ENCODE peak calls at places on chromosomes 16 and 17, in nine cellular contexts. U is right lobe of liver; J is left ventricle myocardium inferior; Z is MM.1S; S is CD4-positive, alpha-beta memory T cell; Q is transverse colon; R is A673; Y is AG04450; M is GM23248. T is an unnamed sample.

GRCh38 chr16:51402785-51403184 is 251.7 kb upstream of the SALL1 start:
- DNase-seq in U (peak; percentile 67), J (no peak), Z (no peak), S (no peak), Q (no peak), R (no peak), Y (no peak), M (peak; percentile 51), T (no peak)

GRCh38 chr16:31147574-31147973 is 2.3 kb downstream of the PRSS36 start:
- DNase-seq in U (no peak), J (no peak), Z (no peak), S (no peak), Q (no peak), R (no peak), Y (no peak), M (no peak), T (no peak)

GRCh38 chr17:76982408-76983074 is 114.3 kb downstream of the MGAT5B start:
- DNase-seq in U (no peak), J (no peak), Z (no peak), S (no peak), Q (no peak), R (no peak), Y (no peak), M (no peak), T (no peak)

GRCh38 chr16:56855936-56856335 is 9.1 kb upstream of the SLC12A3 start:
- DNase-seq in U (no peak), J (no peak), Z (no peak), S (no peak), Q (no peak), R (no peak), Y (no peak), M (no peak), T (no peak)

GRCh38 chr17:40352044-40352778 is 12.3 kb downstream of the GJD3 start:
- DNase-seq in U (peak; percentile 76), J (no peak), Z (no peak), S (no peak), Q (no peak), R (no peak), Y (no peak), M (no peak), T (no peak)

GRCh38 chr16:86431540-86431939 is 78.8 kb upstream of the FOXF1 start:
- DNase-seq in U (no peak), J (no peak), Z (no peak), S (no peak), Q (no peak), R (no peak), Y (no peak), M (no peak), T (no peak)

GRCh38 chr16:51268237-51268636 is 117.2 kb upstream of the SALL1 start:
- DNase-seq in U (no peak), J (no peak), Z (no peak), S (no peak), Q (no peak), R (no peak), Y (no peak), M (no peak), T (no peak)

GRCh38 chr16:18836702-18837101 is 35.4 kb upstream of the ARL6IP1 start:
- DNase-seq in U (no peak), J (no peak), Z (no peak), S (no peak), Q (no peak), R (no peak), Y (no peak), M (no peak), T (no peak)

GRCh38 chr17:28725660-28726395 is at the start of gene TLCD1:
- DNase-seq in U (peak; percentile 81), J (peak; percentile 68), Z (peak; percentile 70), S (peak; percentile 67), Q (peak; percentile 73), R (peak; percentile 80), Y (no peak), M (peak; percentile 90), T (peak; percentile 91)

GRCh38 chr17:31559647-31560501 is 168.4 kb downstream of the RAB11FIP4 start:
- DNase-seq in U (no peak), J (no peak), Z (no peak), S (no peak), Q (no peak), R (no peak), Y (no peak), M (peak; percentile 59), T (no peak)

GRCh38 chr17:74957935-74958549 is 14.5 kb downstream of the HID1 start:
- DNase-seq in U (peak; percentile 70), J (peak; percentile 72), Z (peak; percentile 54), S (peak; percentile 66), Q (peak; percentile 79), R (peak; percentile 73), Y (no peak), M (peak; percentile 56), T (peak; percentile 86)

GRCh38 chr17:61211233-61211632 is 188.4 kb upstream of the TBX2 start:
- DNase-seq in U (no peak), J (no peak), Z (no peak), S (no peak), Q (no peak), R (no peak), Y (no peak), M (no peak), T (no peak)

GRCh38 chr16:2056681-2057407 is 9.1 kb downstream of the TSC2 start:
- DNase-seq in U (peak; percentile 68), J (no peak), Z (no peak), S (no peak), Q (no peak), R (no peak), Y (no peak), M (no peak), T (no peak)

GRCh38 chr17:13212861-13213260 is 195.0 kb upstream of the ELAC2 start:
- DNase-seq in U (no peak), J (no peak), Z (no peak), S (no peak), Q (no peak), R (no peak), Y (no peak), M (no peak), T (no peak)

GRCh38 chr17:80152057-80152831 is 5.3 kb upstream of the EIF4A3 start:
- DNase-seq in U (no peak), J (no peak), Z (no peak), S (no peak), Q (no peak), R (no peak), Y (no peak), M (no peak), T (no peak)

GRCh38 chr16:67252806-67253497 is 4.2 kb downstream of the SLC9A5 start:
- DNase-seq in U (no peak), J (no peak), Z (no peak), S (no peak), Q (no peak), R (no peak), Y (no peak), M (no peak), T (no peak)

GRCh38 chr16:66486773-66487579 is 59.9 kb downstream of the BEAN1 start:
- DNase-seq in U (peak; percentile 44), J (no peak), Z (no peak), S (no peak), Q (no peak), R (no peak), Y (peak; percentile 45), M (peak; percentile 88), T (no peak)

GRCh38 chr17:42518046-42518754 is 17.8 kb upstream of the NAGLU start:
- DNase-seq in U (no peak), J (peak; percentile 70), Z (no peak), S (no peak), Q (peak; percentile 87), R (peak; percentile 73), Y (peak; percentile 94), M (peak; percentile 96), T (peak; percentile 76)

GRCh38 chr17:65545708-65546523 is 15.5 kb downstream of the AXIN2 start:
- DNase-seq in U (no peak), J (peak; percentile 45), Z (no peak), S (no peak), Q (no peak), R (no peak), Y (no peak), M (no peak), T (no peak)

GRCh38 chr17:4499431-4500187 is 928 bp downstream of the SPNS2 start:
- DNase-seq in U (no peak), J (no peak), Z (no peak), S (peak; percentile 44), Q (no peak), R (peak; percentile 18), Y (no peak), M (no peak), T (no peak)

DNA sequence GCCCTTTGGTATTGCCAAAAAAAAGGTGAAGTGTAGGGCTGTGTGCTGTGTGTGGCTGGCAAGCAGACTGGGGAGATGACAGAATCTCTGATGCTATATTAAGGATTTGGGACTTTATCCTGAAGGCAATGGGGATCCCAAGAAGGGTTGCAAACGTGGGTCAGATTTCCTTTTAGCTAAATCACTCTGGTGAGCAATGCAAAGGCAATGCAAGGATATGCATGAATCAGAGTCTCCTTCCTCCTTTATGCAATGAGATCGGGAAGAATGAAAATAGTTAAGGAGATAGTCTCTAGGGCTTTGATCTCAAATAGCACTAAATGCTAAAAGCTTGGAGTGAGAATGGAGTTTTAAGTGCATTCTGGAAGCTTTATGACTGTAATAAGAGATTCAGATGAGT is 27.3 kb upstream of the SHISA9 start:
- DNase-seq in U (no peak), J (no peak), Z (no peak), S (no peak), Q (no peak), R (no peak), Y (no peak), M (peak; percentile 86), T (no peak)
- H3K4me3 ChIP-seq in U (no peak overlapping the region), J (no peak overlapping the region), Z (no peak overlapping the region), S (no peak overlapping the region), Q (no peak overlapping the region), R (no peak overlapping the region), Y (no peak overlapping the region), M (no peak overlapping the region), T (no peak overlapping the region)

DNA sequence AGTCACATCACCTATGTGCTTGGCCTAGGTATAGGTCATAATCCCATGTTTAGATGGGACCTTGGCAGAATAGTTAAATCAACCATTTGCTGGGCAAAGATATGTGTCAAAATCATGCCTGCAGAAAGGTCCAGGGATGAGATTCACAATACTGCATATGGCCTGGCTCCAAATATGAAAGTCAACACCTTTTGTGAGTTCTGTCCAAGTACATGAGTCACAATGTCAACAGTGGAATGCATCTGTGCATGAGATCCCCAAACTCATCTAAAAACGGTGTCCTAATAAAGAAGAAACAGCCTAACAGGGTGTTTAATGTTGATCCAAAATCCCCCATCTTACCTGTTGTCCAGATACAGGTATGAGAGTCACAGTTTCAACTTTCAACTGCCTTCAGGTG is 1847.5 kb downstream of the TP53TG3F start:
- DNase-seq in U (no peak), J (no peak), Z (no peak), S (no peak), Q (no peak), R (no peak), Y (no peak), M (no peak), T (no peak)
- H3K9me3 ChIP-seq in U (no peaks in the 10 kb centered on the region), J (no peaks in the 10 kb centered on the region), Z (no peaks in the 10 kb centered on the region), S (no peaks in the 10 kb centered on the region), Q (no peaks in the 10 kb centered on the region), R (peaks cover 37% of the 10 kb centered on the region), Y (peaks cover 31% of the 10 kb centered on the region), M (no peaks in the 10 kb centered on the region), T (no peaks in the 10 kb centered on the region)

GRCh38 chr17:49567104-49567521 is 8.6 kb upstream of the NXPH3 start:
- DNase-seq in U (peak; percentile 44), J (no peak), Z (no peak), S (no peak), Q (no peak), R (no peak), Y (no peak), M (no peak), T (peak; percentile 64)
- H3K27ac ChIP-seq in U (no peak overlapping the region), J (peak overlapping the region; percentile 83), Z (no peak overlapping the region), S (no peak overlapping the region), Q (peak overlapping the region; percentile 72), R (no peak overlapping the region), Y (no peak overlapping the region), M (no peak overlapping the region), T (peak overlapping the region; percentile 63)

GRCh38 chr17:6894206-6894528 is 62.6 kb upstream of the TEKT1 start:
- DNase-seq in U (no peak), J (no peak), Z (no peak), S (no peak), Q (no peak), R (peak; percentile 53), Y (no peak), M (peak; percentile 45), T (no peak)
- H3K4me3 ChIP-seq in U (no peak overlapping the region), J (peak overlapping the region; percentile 12), Z (no peak overlapping the region), S (no peak overlapping the region), Q (no peak overlapping the region), R (peak overlapping the region; percentile 11), Y (no peak overlapping the region), M (no peak overlapping the region), T (no peak overlapping the region)

T was measured in upper lobe of right lung.